ENCODE peak calls at places on chromosomes 4 and X, in ten cellular contexts. Z is CD8-positive, alpha-beta T cell; M is mesenchymal stem cell; P is mammary epithelial cell; T is OCI-LY7; N is upper lobe of right lung; A is A549; X is neuronal stem cell; F is prostate gland; O is hepatocyte. H is an unnamed sample.

GRCh38 chrX:101488796-101489195 is 3.5 kb downstream of the ARMCX4 start:
- DNase-seq in Z (no peak), M (no peak), P (no peak), T (no peak), N (no peak), A (no peak), X (no peak), F (no peak), O (no peak), H (no peak)

GRCh38 chrX:2781698-2782097 is 29.9 kb downstream of the XG start:
- DNase-seq in Z (no peak), M (no peak), P (no peak), T (no peak), N (no peak), A (no peak), X (no peak), F (no peak), O (no peak), H (no peak)

GRCh38 chr4:8070751-8071718 is 87.6 kb downstream of the ABLIM2 start:
- DNase-seq in Z (no peak), M (no peak), P (no peak), T (no peak), N (no peak), A (no peak), X (no peak), F (no peak), O (no peak), H (no peak)

GRCh38 chr4:77697860-77698599 is 92.4 kb downstream of the CXCL13 start:
- DNase-seq in Z (no peak), M (peak; percentile 79), P (peak; percentile 64), T (peak; percentile 31), N (no peak), A (peak; percentile 10), X (no peak), F (peak; percentile 39), O (peak; percentile 68), H (peak; percentile 63)

GRCh38 chr4:5033266-5033945 is 14.1 kb upstream of the CYTL1 start:
- DNase-seq in Z (no peak), M (peak; percentile 22), P (no peak), T (peak; percentile 42), N (no peak), A (no peak), X (no peak), F (no peak), O (no peak), H (no peak)

GRCh38 chr4:8917868-8918783 is 46.5 kb upstream of the HMX1 start:
- DNase-seq in Z (peak; percentile 42), M (no peak), P (peak; percentile 19), T (peak; percentile 61), N (peak; percentile 80), A (peak; percentile 58), X (peak; percentile 65), F (peak; percentile 43), O (peak; percentile 76), H (peak; percentile 68)

GRCh38 chrX:40015693-40016092 is 82.1 kb downstream of the BCOR start:
- DNase-seq in Z (no peak), M (no peak), P (no peak), T (no peak), N (no peak), A (no peak), X (no peak), F (no peak), O (no peak), H (no peak)

GRCh38 chr4:53555111-53555510 is 36.2 kb downstream of the LNX1 start:
- DNase-seq in Z (no peak), M (no peak), P (no peak), T (no peak), N (no peak), A (no peak), X (no peak), F (no peak), O (no peak), H (no peak)

GRCh38 chr4:139301821-139302611 is at the start of gene NDUFC1:
- DNase-seq in Z (peak; percentile 30), M (peak; percentile 73), P (peak; percentile 66), T (peak; percentile 80), N (peak; percentile 75), A (peak; percentile 58), X (no peak), F (peak; percentile 29), O (peak; percentile 70), H (peak; percentile 76)

GRCh38 chrX:107825698-107826285 is at the start of gene MID2:
- DNase-seq in Z (peak; percentile 6), M (peak; percentile 58), P (peak; percentile 67), T (no peak), N (peak; percentile 78), A (peak; percentile 46), X (peak; percentile 4), F (peak; percentile 83), O (peak; percentile 79), H (peak; percentile 71)

GRCh38 chrX:4655743-4656142 is 942.3 kb upstream of the PRKX start:
- DNase-seq in Z (no peak), M (no peak), P (peak; percentile 78), T (no peak), N (no peak), A (no peak), X (no peak), F (no peak), O (no peak), H (no peak)

DNA sequence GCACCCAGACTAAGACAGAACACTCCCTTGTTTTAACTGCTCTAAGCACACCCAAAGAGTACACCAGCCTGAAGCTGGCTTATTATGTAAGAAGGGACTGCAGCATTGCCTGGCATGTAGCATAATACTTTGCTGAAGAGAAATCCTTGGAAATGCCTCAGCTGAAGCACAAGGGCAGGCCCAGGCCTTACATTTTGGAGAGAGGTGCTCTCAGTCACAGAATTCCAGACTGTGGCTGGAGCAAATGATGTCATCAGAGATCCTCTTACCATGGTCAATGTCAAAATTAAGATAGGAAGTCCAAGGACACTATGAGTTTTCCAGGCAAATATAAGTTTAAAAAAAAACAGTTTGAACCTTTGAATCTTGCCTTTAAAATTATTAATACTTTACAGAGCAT is 14.8 kb downstream of the ARHGEF6 start:
- DNase-seq in Z (no peak), M (no peak), P (no peak), T (no peak), N (no peak), A (no peak), X (no peak), F (no peak), O (no peak), H (no peak)
- H3K4me3 ChIP-seq in Z (no peak overlapping the region), M (peak overlapping the region; percentile 75), P (no peak overlapping the region), T (no peak overlapping the region), N (peak overlapping the region; percentile 58), A (no peak overlapping the region), X (no peak overlapping the region), F (no peak overlapping the region), O (no peak overlapping the region), H (no peak overlapping the region)

GRCh38 chr4:113644398-113644797 is 117.1 kb downstream of the CAMK2D start:
- DNase-seq in Z (no peak), M (no peak), P (no peak), T (no peak), N (no peak), A (no peak), X (no peak), F (no peak), O (no peak), H (no peak)

GRCh38 chr4:113646456-113646809 is 115.1 kb downstream of the CAMK2D start:
- DNase-seq in Z (no peak), M (no peak), P (peak; percentile 15), T (no peak), N (no peak), A (peak; percentile 26), X (peak; percentile 24), F (peak; percentile 6), O (peak; percentile 30), H (peak; percentile 74)

GRCh38 chr4:113643505-113643904 is 118.0 kb downstream of the CAMK2D start:
- DNase-seq in Z (no peak), M (no peak), P (no peak), T (no peak), N (no peak), A (no peak), X (no peak), F (no peak), O (no peak), H (no peak)

GRCh38 chr4:113645288-113645687 is 116.2 kb downstream of the CAMK2D start:
- DNase-seq in Z (no peak), M (no peak), P (no peak), T (no peak), N (no peak), A (no peak), X (no peak), F (no peak), O (no peak), H (no peak)

GRCh38 chr4:113645771-113646455 is 115.6 kb downstream of the CAMK2D start:
- DNase-seq in Z (no peak), M (peak; percentile 45), P (peak; percentile 68), T (no peak), N (no peak), A (peak; percentile 69), X (no peak), F (peak; percentile 66), O (peak; percentile 75), H (peak; percentile 74)
- H3K27ac ChIP-seq in Z (no peak overlapping the region), M (peak overlapping the region; percentile 54), P (no peak overlapping the region), T (no peak overlapping the region), N (peak overlapping the region; percentile 42), A (peak overlapping the region; percentile 90), X (peak overlapping the region; percentile 74), F (peak overlapping the region; percentile 66), O (peak overlapping the region; percentile 67), H (peak overlapping the region; percentile 81)

DNA sequence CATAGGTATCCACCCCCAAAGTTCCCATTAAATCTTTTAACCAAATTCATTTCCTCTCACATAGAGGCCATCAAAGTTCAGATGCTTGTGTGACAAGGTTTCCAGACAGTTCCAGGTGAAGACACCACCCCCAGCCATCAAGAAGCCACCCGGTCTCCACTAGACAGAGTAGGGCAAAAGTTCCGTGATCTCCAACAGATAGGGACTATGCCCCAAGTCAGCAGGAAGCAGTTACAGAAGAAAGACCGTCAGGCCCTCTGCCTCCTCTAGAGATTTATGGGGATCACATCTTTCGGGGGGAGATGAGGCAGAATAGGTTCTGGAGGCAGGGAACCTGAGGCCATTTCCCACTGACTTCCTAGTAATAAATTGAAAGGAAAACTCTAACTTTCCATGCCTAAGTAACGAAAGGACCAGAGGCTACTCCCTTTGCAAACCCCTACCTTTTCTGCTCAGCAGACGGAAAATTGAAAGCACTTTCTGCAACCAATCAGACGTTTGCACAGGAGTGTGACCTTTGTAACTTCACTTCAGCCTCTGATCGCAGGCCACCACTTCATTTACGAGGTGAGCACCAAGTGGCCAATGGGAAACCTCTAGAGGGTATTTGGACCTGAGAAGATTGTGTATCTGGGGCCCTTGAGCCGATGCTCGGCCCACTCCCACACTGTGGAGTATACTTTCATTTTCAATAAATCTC is 18.5 kb upstream of the ZNF280C start:
- DNase-seq in Z (no peak), M (no peak), P (no peak), T (no peak), N (no peak), A (no peak), X (no peak), F (no peak), O (no peak), H (no peak)
- H3K4me3 ChIP-seq in Z (no peak overlapping the region), M (no peak overlapping the region), P (no peak overlapping the region), T (no peak overlapping the region), N (no peak overlapping the region), A (no peak overlapping the region), X (no peak overlapping the region), F (no peak overlapping the region), O (no peak overlapping the region), H (no peak overlapping the region)

DNA sequence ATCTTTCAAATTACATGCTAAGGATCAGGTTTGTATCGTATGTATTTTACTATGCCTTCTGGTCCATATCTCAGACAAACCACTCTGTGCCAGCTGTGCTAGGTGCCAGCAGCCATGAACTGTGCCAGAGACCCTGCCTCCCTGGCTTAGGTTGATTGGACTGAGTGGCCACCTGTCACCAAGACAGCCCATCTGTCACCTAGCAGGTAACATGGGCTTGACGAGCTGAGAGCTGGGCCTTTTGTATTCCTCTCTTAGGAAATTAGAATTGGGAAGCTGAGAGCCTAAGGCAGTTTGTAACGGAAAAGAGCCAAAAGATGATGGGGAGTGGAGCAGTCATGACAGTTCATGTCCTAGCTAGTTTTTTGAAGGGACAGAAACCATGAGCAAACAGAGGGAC is 42.5 kb downstream of the TMEM164 start:
- DNase-seq in Z (no peak), M (no peak), P (no peak), T (no peak), N (no peak), A (no peak), X (no peak), F (no peak), O (no peak), H (no peak)
- H3K27ac ChIP-seq in Z (no peak overlapping the region), M (no peak overlapping the region), P (no peak overlapping the region), T (no peak overlapping the region), N (no peak overlapping the region), A (peak overlapping the region; percentile 44), X (no peak overlapping the region), F (no peak overlapping the region), O (peak overlapping the region; percentile 51), H (no peak overlapping the region)

H was measured in colonic mucosa.